ENCODE peak calls at places on chromosomes 6 and 20, in four cellular contexts. B is psoas muscle, X is upper lobe of left lung, Y is GM23338. U is an unnamed sample.

GRCh38 chr20:14845199-14846160 is 508.1 kb upstream of the FLRT3 start:
- DNase-seq in B (no peak), X (no peak), Y (no peak), U (no peak)

GRCh38 chr6:157251565-157252247 is 71.6 kb downstream of the TMEM242 start:
- DNase-seq in B (no peak), X (no peak), Y (no peak), U (no peak)

GRCh38 chr6:166766769-166767168 is 139.7 kb upstream of the RPS6KA2 start:
- DNase-seq in B (no peak), X (no peak), Y (no peak), U (no peak)

GRCh38 chr6:119614138-119614537 is 264.6 kb upstream of the MAN1A1 start:
- DNase-seq in B (no peak), X (no peak), Y (peak; percentile 19), U (no peak)

GRCh38 chr6:111329882-111330633 is 153.0 kb downstream of the REV3L start:
- DNase-seq in B (no peak), X (no peak), Y (no peak), U (no peak)

GRCh38 chr6:54655162-54655561 is 191.4 kb upstream of the FAM83B start:
- DNase-seq in B (no peak), X (no peak), Y (no peak), U (no peak)

GRCh38 chr6:52053038-52053704 is 34.2 kb downstream of the PKHD1 start:
- DNase-seq in B (no peak), X (no peak), Y (no peak), U (no peak)

GRCh38 chr20:50569864-50570836 is 60.0 kb downstream of the PTPN1 start:
- DNase-seq in B (no peak), X (peak; percentile 60), Y (peak; percentile 72), U (no peak)

GRCh38 chr6:64505312-64505711 is 869.7 kb downstream of the PHF3 start:
- DNase-seq in B (no peak), X (no peak), Y (peak; percentile 80), U (no peak)

GRCh38 chr6:121522771-121523386 is 87.4 kb downstream of the GJA1 start:
- DNase-seq in B (no peak), X (no peak), Y (no peak), U (no peak)

GRCh38 chr6:166616261-166617226 is 10.5 kb downstream of the RPS6KA2 start:
- DNase-seq in B (no peak), X (peak; percentile 17), Y (no peak), U (no peak)

GRCh38 chr6:87068804-87069203 is 26.1 kb downstream of the CGA start:
- DNase-seq in B (no peak), X (no peak), Y (no peak), U (no peak)

GRCh38 chr6:116404706-116405105 is 34.0 kb downstream of the DSE start:
- DNase-seq in B (no peak), X (no peak), Y (no peak), U (no peak)

GRCh38 chr20:16444056-16444777 is 129.0 kb downstream of the KIF16B start:
- DNase-seq in B (no peak), X (no peak), Y (no peak), U (no peak)

GRCh38 chr6:52548353-52548713 is 28.5 kb downstream of the TRAM2 start:
- DNase-seq in B (no peak), X (no peak), Y (no peak), U (no peak)

GRCh38 chr6:75201901-75202672 is 3.8 kb downstream of the COL12A1 start:
- DNase-seq in B (peak; percentile 46), X (no peak), Y (peak; percentile 77), U (no peak)

GRCh38 chr20:56589633-56590032 is 39.5 kb upstream of the TFAP2C start:
- DNase-seq in B (no peak), X (no peak), Y (no peak), U (no peak)

GRCh38 chr6:133609404-133610270 is 279.3 kb upstream of the TCF21 start:
- DNase-seq in B (no peak), X (no peak), Y (no peak), U (no peak)

GRCh38 chr6:145903356-145904102 is 60.6 kb downstream of the SHPRH start:
- DNase-seq in B (no peak), X (no peak), Y (no peak), U (no peak)

GRCh38 chr6:42714098-42714761 is 8.2 kb downstream of the PRPH2 start:
- DNase-seq in B (no peak), X (no peak), Y (no peak), U (no peak)

GRCh38 chr6:74891358-74891811 is 314.5 kb downstream of the COL12A1 start:
- DNase-seq in B (peak; percentile 34), X (no peak), Y (no peak), U (no peak)

GRCh38 chr6:42251500-42251899 is 33.8 kb upstream of the MRPS10 start:
- DNase-seq in B (no peak), X (no peak), Y (no peak), U (no peak)

GRCh38 chr6:12288844-12289654 is 1.1 kb upstream of the EDN1 start:
- DNase-seq in B (no peak), X (peak; percentile 56), Y (peak; percentile 91), U (no peak)

GRCh38 chr20:39070484-39071231 is 108.5 kb downstream of the DHX35 start:
- DNase-seq in B (no peak), X (no peak), Y (no peak), U (no peak)

GRCh38 chr6:75210885-75211739 is 5.3 kb upstream of the COL12A1 start:
- DNase-seq in B (no peak), X (peak; percentile 49), Y (peak; percentile 88), U (no peak)

GRCh38 chr20:37622728-37623127 is 71.1 kb upstream of the CTNNBL1 start:
- DNase-seq in B (no peak), X (no peak), Y (peak; percentile 46), U (no peak)

GRCh38 chr20:8722277-8722928 is 346.5 kb upstream of the PLCB4 start:
- DNase-seq in B (no peak), X (no peak), Y (peak; percentile 80), U (no peak)

GRCh38 chr6:124487778-124488431 is 474.3 kb upstream of the RNF217 start:
- DNase-seq in B (no peak), X (no peak), Y (no peak), U (no peak)

DNA sequence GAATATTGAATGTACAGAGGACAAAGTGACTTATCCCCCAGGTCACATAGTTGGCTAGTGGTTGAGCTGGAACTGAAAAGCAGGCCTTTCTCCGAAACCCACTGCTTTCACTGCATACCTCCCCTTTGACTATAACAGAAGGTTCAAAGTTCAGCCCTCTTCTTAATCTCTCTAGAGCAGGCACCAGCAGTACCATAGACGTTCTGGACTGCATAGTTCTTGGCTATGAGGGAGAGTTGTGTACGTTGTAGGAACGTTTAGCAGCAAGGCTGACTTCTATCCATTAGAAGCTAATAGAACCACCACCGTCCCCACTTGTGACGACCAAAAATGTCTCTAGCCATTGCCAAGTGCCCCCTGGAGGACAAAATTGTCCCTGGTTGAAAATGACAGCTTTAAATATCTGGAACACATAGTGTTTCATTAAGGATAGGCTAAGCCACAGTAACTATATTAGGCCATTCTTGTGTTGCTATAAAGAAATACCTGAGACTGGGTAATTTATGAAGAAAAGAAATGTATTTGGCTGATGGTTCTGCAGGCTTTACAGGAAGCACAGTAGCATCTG is 123.8 kb upstream of the MTHFD1L start:
- DNase-seq in B (no peak), X (no peak), Y (peak; percentile 68), U (no peak)
- TF ChIP-seq CTCF in B (no peak), X (peak; percentile 40), Y (peak; percentile 69), U (peak; percentile 68)

GRCh38 chr20:61253640-61254511 is 1.8 kb downstream of the CDH4 start:
- DNase-seq in B (no peak), X (no peak), Y (peak; percentile 60), U (no peak)

GRCh38 chr20:61251529-61252393 is at the start of gene CDH4:
- DNase-seq in B (no peak), X (no peak), Y (peak; percentile 75), U (no peak)

GRCh38 chr20:61254881-61255589 is 3.0 kb downstream of the CDH4 start:
- DNase-seq in B (no peak), X (no peak), Y (no peak), U (no peak)

GRCh38 chr20:61252601-61253263 is 671 bp downstream of the CDH4 start:
- DNase-seq in B (no peak), X (no peak), Y (peak; percentile 13), U (no peak)

DNA sequence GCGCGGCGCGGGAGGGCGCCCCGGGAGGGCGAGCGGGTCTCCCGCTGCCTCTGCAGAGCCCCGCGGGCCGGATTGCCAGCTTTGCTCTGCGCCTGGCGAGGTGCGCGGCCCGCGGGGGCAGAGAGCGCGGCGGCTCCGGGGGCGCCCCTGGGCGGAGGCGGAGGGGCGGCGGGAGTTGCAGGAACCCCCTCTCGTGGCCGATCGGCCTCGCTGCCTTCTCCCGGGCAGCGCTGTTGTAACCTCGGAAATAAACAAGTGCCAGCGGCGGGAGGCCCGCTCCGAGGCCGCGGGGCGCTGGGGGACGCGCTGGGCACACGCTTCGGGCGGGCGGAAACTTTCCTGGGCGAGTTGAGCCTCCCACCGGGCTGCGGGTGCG is 1.2 kb downstream of the CDH4 start:
- DNase-seq in B (no peak), X (no peak), Y (peak; percentile 69), U (no peak)
- TF ChIP-seq CTCF in B (no peak), X (no peak), Y (no peak), U (peak; percentile 70)

DNA sequence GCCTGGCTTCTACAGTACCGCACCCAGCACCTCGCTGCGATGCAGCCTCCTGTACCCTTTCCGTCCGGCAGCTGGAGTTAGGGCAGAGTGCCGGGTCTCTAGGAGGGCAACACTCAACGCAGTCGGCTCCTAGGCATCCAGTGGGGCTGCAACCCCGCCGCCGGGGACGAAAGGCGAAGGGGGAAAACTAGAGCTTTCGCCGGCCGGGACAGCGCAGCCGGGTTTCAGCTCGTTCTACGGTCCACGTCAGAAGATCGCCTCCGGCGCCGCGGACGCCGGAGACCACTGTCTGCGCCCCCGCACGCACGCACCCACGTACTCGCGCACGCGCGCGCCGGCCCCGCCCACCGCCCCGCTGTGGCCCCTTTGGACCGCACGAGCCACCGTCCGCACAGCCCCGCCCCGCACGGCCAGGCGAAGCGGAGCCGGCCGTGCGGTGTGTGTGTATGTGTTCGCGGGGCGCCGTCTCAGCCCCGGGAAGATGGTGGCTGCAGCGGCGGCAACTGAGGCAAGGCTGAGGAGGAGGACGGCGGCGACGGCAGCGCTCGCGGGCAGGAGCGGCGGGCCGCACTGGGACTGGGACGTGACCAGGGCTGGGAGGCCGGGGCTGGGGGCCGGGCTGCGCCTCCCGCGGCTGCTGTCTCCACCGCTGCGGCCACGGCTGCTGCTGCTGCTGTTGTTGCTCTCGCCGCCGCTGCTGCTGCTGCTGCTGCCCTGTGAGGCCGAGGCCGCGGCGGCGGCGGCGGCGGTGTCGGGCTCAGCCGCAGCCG is at the start of gene ATRN:
- DNase-seq in B (peak; percentile 95), X (peak; percentile 88), Y (peak; percentile 87), U (peak; percentile 97)
- TF ChIP-seq CTCF in B (no peak), X (no peak), Y (no peak), U (peak; percentile 26)

DNA sequence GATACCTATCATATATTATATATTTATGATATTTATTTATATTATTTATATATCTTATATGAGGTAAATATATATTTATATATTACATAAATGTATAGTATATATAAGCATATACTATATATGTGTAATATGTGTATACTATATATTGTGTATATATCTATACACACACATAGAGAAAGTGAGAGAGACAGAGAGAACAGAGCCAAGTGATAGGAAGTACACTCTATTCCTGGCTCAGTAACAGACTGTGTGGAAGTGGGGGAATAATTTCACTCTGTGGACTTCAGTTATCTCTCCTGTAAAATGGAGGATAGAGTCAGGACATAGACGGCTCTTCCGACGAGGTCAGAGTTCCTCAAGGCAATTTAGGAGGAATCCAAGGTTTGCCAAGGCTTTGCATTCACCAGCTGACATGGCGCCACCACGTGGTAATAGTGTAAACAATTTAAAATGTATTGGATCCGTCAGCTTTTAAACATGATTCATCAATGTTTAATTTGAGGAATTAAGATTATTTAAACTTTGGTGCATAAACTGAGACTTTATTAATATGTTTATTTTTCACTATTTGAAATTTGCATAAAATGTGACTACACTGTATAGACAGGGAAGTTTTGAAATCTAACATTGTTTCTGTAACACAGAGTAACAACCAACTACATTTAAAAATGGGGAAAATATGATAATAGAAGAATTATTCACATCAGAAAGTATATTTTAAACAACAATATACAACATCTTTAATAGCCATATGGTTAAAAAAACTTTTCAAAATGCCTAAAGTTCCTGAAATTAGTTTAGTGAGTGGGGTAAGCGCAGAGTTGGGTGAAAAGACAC is 75.4 kb upstream of the TMEM244 start:
- DNase-seq in B (no peak), X (peak; percentile 49), Y (peak; percentile 90), U (no peak)
- TF ChIP-seq CTCF in B (peak; percentile 54), X (peak; percentile 18), Y (peak; percentile 82), U (peak; percentile 77)

U was measured in type B pancreatic cell.